ENCODE peak calls at places on chromosomes 11 and 22, in seven cellular contexts. B is memory B cell, O is GM06990, K is cardiac fibroblast, A is lung microvascular endothelial cell, E is psoas muscle, V is GOT3. P is an unnamed sample.

GRCh38 chr11:111259871-111260270 is 14.3 kb downstream of the POU2AF2 start:
- DNase-seq in O (no peak), V (no peak), K (no peak), A (no peak), E (no peak), B (no peak), P (no peak)

GRCh38 chr11:126615819-126616218 is 260.3 kb downstream of the ST3GAL4 start:
- DNase-seq in V (no peak), K (no peak), E (no peak), B (no peak), A (no peak), O (no peak), P (no peak)

GRCh38 chr11:43282607-43283440 is 29.0 kb upstream of the API5 start:
- DNase-seq in B (peak; percentile 30), A (peak; percentile 51), K (peak; percentile 46), O (peak; percentile 6), V (no peak), E (no peak), P (peak; percentile 21)

GRCh38 chr11:95705485-95706124 is 84.0 kb downstream of the FAM76B start:
- DNase-seq in B (peak; percentile 78), O (peak; percentile 39), A (peak; percentile 85), K (peak; percentile 93), E (peak; percentile 77), V (no peak), P (peak; percentile 61)

GRCh38 chr11:65435981-65436411 is 13.4 kb downstream of the NEAT1 start:
- DNase-seq in K (no peak), A (peak; percentile 36), O (no peak), B (no peak), V (no peak), E (peak; percentile 52), P (no peak)

GRCh38 chr11:76368497-76368896 is 12.4 kb downstream of the THAP12 start:
- DNase-seq in O (no peak), B (no peak), E (no peak), V (no peak), A (no peak), K (no peak), P (no peak)

GRCh38 chr11:12137938-12138731 is 27.7 kb downstream of the MICAL2 start:
- DNase-seq in O (no peak), A (peak; percentile 90), B (no peak), V (no peak), E (no peak), K (peak; percentile 82), P (no peak)

GRCh38 chr22:49866646-49867045 is 13.0 kb downstream of the ZBED4 start:
- DNase-seq in K (no peak), B (no peak), V (no peak), O (no peak), E (no peak), A (no peak), P (no peak)

GRCh38 chr22:35319244-35319985 is 19.7 kb downstream of the TOM1 start:
- DNase-seq in B (no peak), A (no peak), K (no peak), E (no peak), V (no peak), O (no peak), P (no peak)

GRCh38 chr11:121909571-121909970 is 206.4 kb downstream of the BLID start:
- DNase-seq in V (no peak), K (no peak), O (no peak), A (peak; percentile 20), E (no peak), B (no peak), P (no peak)

GRCh38 chr11:117454564-117454917 is 126.9 kb downstream of the CEP164 start:
- DNase-seq in B (no peak), A (no peak), V (no peak), E (no peak), K (no peak), O (no peak), P (no peak)

GRCh38 chr11:79088967-79089366 is 351.9 kb downstream of the TENM4 start:
- DNase-seq in B (no peak), K (no peak), A (no peak), V (no peak), O (no peak), E (no peak), P (no peak)

GRCh38 chr11:132980721-132981120 is 551.6 kb downstream of the OPCML start:
- DNase-seq in A (no peak), O (no peak), K (no peak), V (no peak), E (no peak), B (no peak), P (no peak)

GRCh38 chr11:27447288-27447914 is 25.2 kb downstream of the LGR4 start:
- DNase-seq in E (no peak), K (peak; percentile 37), B (no peak), V (no peak), O (no peak), A (peak; percentile 42), P (no peak)

GRCh38 chr11:103968685-103969084 is 67.8 kb upstream of the DDI1 start:
- DNase-seq in O (no peak), B (no peak), E (no peak), V (no peak), A (no peak), K (no peak), P (no peak)

GRCh38 chr11:76151561-76152085 is 54.7 kb downstream of the WNT11 start:
- DNase-seq in O (no peak), K (no peak), E (no peak), A (no peak), V (no peak), B (no peak), P (no peak)

GRCh38 chr22:36068776-36069344 is 40.2 kb upstream of the RBFOX2 start:
- DNase-seq in B (no peak), O (no peak), E (no peak), K (no peak), A (peak; percentile 12), V (no peak), P (no peak)

GRCh38 chr22:19868773-19869471 is 14.2 kb upstream of the GNB1L start:
- DNase-seq in V (no peak), B (no peak), A (no peak), O (no peak), K (no peak), E (peak; percentile 8), P (no peak)

GRCh38 chr11:69665669-69666068 is 9.5 kb downstream of the LTO1 start:
- DNase-seq in O (no peak), V (no peak), K (no peak), B (no peak), E (no peak), A (no peak), P (no peak)

P was measured in activated B cell treated with CpG ODN at 0.5 μM for 24 hours.